ENCODE peak calls at places on chromosomes 1 and 21, in four cellular contexts. L is WTC11, Q is HepG2, O is K562. Y is an unnamed sample.
A peak's percentile ranks its signal among the peaks of the same experiment; 100 is the strongest.

GRCh38 chr1:106268070-106268469 is 788.4 kb upstream of the PRMT6 start:
- DNase-seq in L (peak; percentile 10), O (no peak), Q (peak; percentile 3), Y (no peak)

GRCh38 chr21:31457675-31458074 is 113.6 kb upstream of the TIAM1 start:
- DNase-seq in O (peak; percentile 21), L (peak; percentile 41), Q (no peak), Y (no peak)

GRCh38 chr1:223129229-223129851 is 13.7 kb downstream of the TLR5 start:
- DNase-seq in Q (peak; percentile 19), O (peak; percentile 87), L (peak; percentile 88), Y (peak; percentile 61)

GRCh38 chr1:41528106-41528505 is 43.6 kb upstream of the EDN2 start:
- DNase-seq in Q (no peak), L (no peak), O (no peak), Y (no peak)

GRCh38 chr1:29707796-29708195 is 471.5 kb downstream of the PTPRU start:
- DNase-seq in O (no peak), Q (no peak), L (no peak), Y (no peak)

GRCh38 chr1:230026139-230026538 is 40.9 kb upstream of the GALNT2 start:
- DNase-seq in O (no peak), L (no peak), Q (no peak), Y (no peak)

GRCh38 chr1:237041795-237042466 is at the start of gene RYR2:
- DNase-seq in Q (no peak), O (no peak), L (peak; percentile 84), Y (peak; percentile 36)

GRCh38 chr1:58780586-58781452 is 3.0 kb downstream of the JUN start:
- DNase-seq in O (no peak), Q (no peak), L (no peak), Y (peak; percentile 23)

GRCh38 chr1:150813028-150813707 is 5.1 kb upstream of the CTSK start:
- DNase-seq in Q (peak; percentile 36), O (peak; percentile 68), L (peak; percentile 63), Y (peak; percentile 75)

GRCh38 chr1:245154429-245155185 is at the start of gene KIF26B:
- DNase-seq in O (peak; percentile 53), L (peak; percentile 51), Q (peak; percentile 47), Y (peak; percentile 62)

GRCh38 chr21:44848821-44849521 is 24.5 kb downstream of the PTTG1IP start:
- DNase-seq in O (no peak), L (no peak), Q (no peak), Y (no peak)

GRCh38 chr1:36769886-36770830 is 264.2 kb downstream of the GRIK3 start:
- DNase-seq in O (no peak), Q (no peak), L (no peak), Y (no peak)

GRCh38 chr1:204746838-204747442 is 61.4 kb upstream of the LRRN2 start:
- DNase-seq in Q (peak; percentile 40), L (peak; percentile 68), O (peak; percentile 68), Y (peak; percentile 50)

GRCh38 chr21:45246535-45247320 is 41.0 kb downstream of the POFUT2 start:
- DNase-seq in L (no peak), Q (no peak), O (no peak), Y (no peak)

GRCh38 chr1:27959792-27960603 is at the start of gene XKR8:
- DNase-seq in L (peak; percentile 86), Q (peak; percentile 23), O (peak; percentile 79), Y (peak; percentile 77)

GRCh38 chr1:172393354-172393753 is 27.1 kb upstream of the C1orf105 start:
- DNase-seq in O (no peak), L (no peak), Q (no peak), Y (no peak)

GRCh38 chr1:182955596-182956588 is 2.9 kb upstream of the SHCBP1L start:
- DNase-seq in O (no peak), L (no peak), Q (no peak), Y (no peak)

GRCh38 chr1:46285730-46286477 is 17.5 kb downstream of the LRRC41 start:
- DNase-seq in Q (no peak), L (peak; percentile 27), O (peak; percentile 42), Y (no peak)

GRCh38 chr1:231949277-231950122 is 322.9 kb downstream of the DISC1 start:
- DNase-seq in L (peak; percentile 50), Q (no peak), O (no peak), Y (no peak)

GRCh38 chr1:18940303-18941020 is 16.0 kb downstream of the IFFO2 start:
- DNase-seq in L (no peak), Q (no peak), O (no peak), Y (no peak)

GRCh38 chr21:32520885-32521735 is 64.2 kb downstream of the TCP10L start:
- DNase-seq in O (no peak), L (no peak), Q (no peak), Y (no peak)

GRCh38 chr1:168980180-168980579 is 126.3 kb upstream of the ATP1B1 start:
- DNase-seq in Q (no peak), L (no peak), O (no peak), Y (no peak)

GRCh38 chr1:153866045-153866850 is 56.5 kb downstream of the GATAD2B start:
- DNase-seq in O (no peak), Q (no peak), L (no peak), Y (no peak)

GRCh38 chr1:84090447-84091244 is 53.4 kb upstream of the PRKACB start:
- DNase-seq in L (no peak), O (no peak), Q (no peak), Y (no peak)

GRCh38 chr21:44533891-44534627 is 5.9 kb downstream of the KRTAP10-1 start:
- DNase-seq in L (peak; percentile 26), O (peak; percentile 78), Q (no peak), Y (no peak)

DNA sequence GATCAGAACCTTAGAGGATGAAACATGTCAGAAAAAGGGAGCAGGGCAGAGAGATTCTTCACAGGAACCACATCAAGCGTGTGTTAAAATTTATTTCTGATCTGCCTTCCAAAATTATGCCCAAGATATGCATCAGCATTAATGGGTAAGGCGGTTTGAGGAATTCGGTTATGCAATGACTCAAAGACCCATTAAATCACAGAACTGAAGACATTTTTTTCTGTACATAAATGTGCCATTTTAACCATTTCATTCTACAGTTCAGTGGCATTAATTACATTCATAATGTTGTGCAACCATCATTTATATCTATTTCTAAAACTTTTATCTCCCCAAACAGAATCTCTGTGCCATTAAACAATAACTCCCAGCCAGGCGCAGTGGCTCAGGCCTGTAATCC is 43.4 kb downstream of the CNST start:
- DNase-seq in O (no peak), L (no peak), Q (no peak), Y (no peak)
- TF ChIP-seq HMGXB4 in O (no peak), L (no peak), Q (no peak), Y (no peak)

GRCh38 chr1:64965239-64966157 is 851 bp downstream of the JAK1 start:
- DNase-seq in Q (no peak), L (peak; percentile 57), O (peak; percentile 61), Y (peak; percentile 25)
- TF ChIP-seq HMGXB4 in Q (no peak), L (no peak), O (no peak), Y (no peak)

DNA sequence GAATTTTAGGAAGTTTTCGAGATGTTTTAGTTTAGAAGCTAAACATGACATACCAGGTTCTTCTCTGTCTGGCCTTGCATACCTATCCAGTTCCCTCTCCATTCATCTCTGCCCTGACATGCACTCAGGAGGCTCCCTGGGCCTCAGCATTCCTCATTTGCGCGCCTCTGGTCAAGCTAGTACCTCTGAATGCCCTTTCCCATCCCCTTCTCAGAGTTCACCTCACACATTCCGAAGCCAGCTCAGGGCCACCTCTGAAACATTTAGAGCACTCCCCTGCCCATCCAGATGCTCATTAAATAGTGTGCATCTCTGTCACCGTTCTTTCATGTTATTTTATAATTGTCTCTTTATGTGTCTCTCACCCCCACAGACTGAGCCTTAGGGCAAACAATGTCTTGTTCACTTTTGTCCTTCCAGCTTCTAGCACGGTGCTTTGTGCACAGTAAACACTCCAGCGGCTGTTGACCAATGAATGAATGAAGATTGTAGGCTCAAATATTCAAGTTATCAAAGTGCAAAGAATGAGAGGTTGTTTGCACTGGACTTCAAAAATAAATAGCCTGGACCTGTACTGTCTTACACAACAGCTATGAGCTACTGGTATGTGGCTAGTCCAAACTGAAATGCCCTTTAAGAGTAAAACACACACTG is 1.2 kb upstream of the DHCR24 start:
- DNase-seq in O (no peak), L (no peak), Q (peak; percentile 99), Y (no peak)
- TF ChIP-seq HMGXB4 in O (no peak), L (no peak), Q (no peak), Y (no peak)

DNA sequence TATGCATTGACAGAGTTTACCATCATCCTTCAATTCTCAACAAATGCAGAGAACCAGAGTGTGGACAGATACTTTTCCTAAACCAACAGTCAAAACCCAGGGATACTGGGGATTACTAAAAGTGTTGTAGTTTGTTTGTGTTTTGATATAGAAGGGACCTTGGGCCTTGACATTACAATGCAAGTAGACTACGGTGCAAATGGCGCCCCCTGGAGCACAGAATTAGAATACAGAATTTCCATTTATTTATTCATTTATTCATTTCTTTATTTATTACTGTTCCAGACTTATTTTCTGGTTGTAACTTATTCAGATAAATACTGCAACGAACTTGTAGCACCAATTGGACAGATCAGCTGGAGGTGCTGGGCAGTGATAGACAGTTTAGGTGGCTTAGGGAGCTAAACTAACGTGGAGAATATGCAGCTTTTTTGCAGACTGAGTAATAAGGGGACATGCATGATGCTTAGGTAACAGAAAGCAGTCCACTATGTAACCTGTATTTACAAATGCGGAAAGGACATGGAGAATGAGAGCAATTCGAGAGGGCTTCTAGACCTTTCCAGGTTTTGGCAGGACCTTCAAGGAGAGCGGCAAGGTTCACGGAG is 42.6 kb downstream of the KIRREL1 start:
- DNase-seq in Q (peak; percentile 5), O (no peak), L (no peak), Y (no peak)
- TF ChIP-seq HMGXB4 in Q (no peak), O (no peak), L (no peak), Y (no peak)

DNA sequence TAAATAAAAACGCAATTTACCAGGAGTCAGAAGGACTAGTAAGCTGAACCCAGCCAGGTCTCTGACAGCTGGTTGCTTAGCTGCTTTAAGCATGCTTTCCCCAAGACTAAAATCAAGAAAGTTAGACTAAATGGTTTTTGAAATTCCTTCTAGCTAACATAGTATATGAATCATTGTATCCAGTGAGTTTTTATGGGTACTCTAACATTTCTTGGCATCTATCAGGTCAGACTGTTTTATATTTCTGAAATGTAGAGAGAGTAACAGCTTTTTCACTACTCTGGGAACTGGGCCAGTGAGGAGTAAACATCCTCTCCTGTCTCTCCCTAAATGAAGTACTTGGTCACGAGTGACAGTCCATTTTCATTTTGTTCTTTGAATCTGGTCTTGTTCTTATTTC is 47.4 kb downstream of the PKN2 start:
- DNase-seq in O (peak; percentile 9), L (no peak), Q (no peak), Y (peak; percentile 3)
- TF ChIP-seq HMGXB4 in O (no peak), L (no peak), Q (no peak), Y (no peak)

DNA sequence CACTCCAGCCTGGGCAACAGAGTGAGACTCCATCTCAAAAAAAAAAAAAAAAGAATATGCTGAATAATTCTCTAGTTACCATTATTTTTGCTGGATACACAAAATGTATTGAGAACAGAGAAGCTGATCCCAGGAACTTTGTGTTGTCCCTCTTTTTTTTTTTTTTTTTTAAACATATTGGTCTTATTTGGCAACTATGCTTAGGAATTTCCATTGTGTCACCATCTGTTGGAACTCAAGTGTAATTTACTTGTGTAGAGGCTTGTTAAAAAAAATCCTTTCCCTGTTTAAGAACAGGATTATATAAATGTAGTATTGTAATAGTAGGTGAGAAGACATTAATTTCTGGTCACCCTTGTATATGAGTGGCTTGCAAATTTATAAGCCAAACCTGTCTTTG is 28.6 kb downstream of the CAMSAP2 start:
- DNase-seq in O (no peak), L (no peak), Q (no peak), Y (no peak)
- TF ChIP-seq HMGXB4 in O (no peak), L (no peak), Q (no peak), Y (no peak)

GRCh38 chr21:28393279-28393678 is 599.4 kb downstream of the LTN1 start:
- DNase-seq in L (no peak), O (no peak), Q (no peak), Y (no peak)
- TF ChIP-seq HMGXB4 in L (no peak), O (no peak), Q (no peak), Y (no peak)

GRCh38 chr1:32111789-32112188 is 3.9 kb downstream of the KPNA6 start:
- DNase-seq in O (peak; percentile 27), Q (no peak), L (no peak), Y (no peak)
- TF ChIP-seq HMGXB4 in O (no peak), Q (no peak), L (no peak), Y (no peak)